ENCODE peak calls at places on chromosomes 3 and 15, in seven cellular contexts. One of them, this sample, is unnamed.

GRCh38 chr3:144162042-144162441 is 190.4 kb downstream of the DIPK2A start:
- DNase-seq in stimulated activated CD4-positive, alpha-beta T cell treated with anti-CD3 and anti-CD28 coated beads, Interleukin-12 subunit alpha, Interleukin-12 subunit beta, amount 100 ng/mL, for 48 hours: no peak
- DNase-seq in astrocyte of the spinal cord: peak; percentile 51
- DNase-seq in left cardiac atrium: no peak
- DNase-seq in SHP77: no peak
- DNase-seq in EL: peak; percentile 44
- DNase-seq in T-helper 2 cell: no peak
- DNase-seq in this sample: no peak

GRCh38 chr3:16106050-16106449 is 68.4 kb upstream of the GALNT15 start:
- DNase-seq in EL: no peak
- DNase-seq in astrocyte of the spinal cord: no peak
- DNase-seq in SHP77: no peak
- DNase-seq in left cardiac atrium: no peak
- DNase-seq in T-helper 2 cell: no peak
- DNase-seq in stimulated activated CD4-positive, alpha-beta T cell treated with anti-CD3 and anti-CD28 coated beads, Interleukin-12 subunit alpha, Interleukin-12 subunit beta, amount 100 ng/mL, for 48 hours: no peak
- DNase-seq in this sample: no peak

GRCh38 chr3:149377408-149378111 is at the start of gene TM4SF1:
- DNase-seq in T-helper 2 cell: no peak
- DNase-seq in SHP77: peak; percentile 80
- DNase-seq in EL: peak; percentile 95
- DNase-seq in astrocyte of the spinal cord: peak; percentile 90
- DNase-seq in left cardiac atrium: peak; percentile 86
- DNase-seq in stimulated activated CD4-positive, alpha-beta T cell treated with anti-CD3 and anti-CD28 coated beads, Interleukin-12 subunit alpha, Interleukin-12 subunit beta, amount 100 ng/mL, for 48 hours: no peak
- DNase-seq in this sample: no peak

GRCh38 chr3:75176886-75177285 is 487.2 kb upstream of the FRG2C start:
- DNase-seq in EL: no peak
- DNase-seq in stimulated activated CD4-positive, alpha-beta T cell treated with anti-CD3 and anti-CD28 coated beads, Interleukin-12 subunit alpha, Interleukin-12 subunit beta, amount 100 ng/mL, for 48 hours: no peak
- DNase-seq in astrocyte of the spinal cord: no peak
- DNase-seq in SHP77: no peak
- DNase-seq in left cardiac atrium: no peak
- DNase-seq in T-helper 2 cell: no peak
- DNase-seq in this sample: no peak

GRCh38 chr3:46663611-46664135 is 29.8 kb downstream of the ALS2CL start:
- DNase-seq in astrocyte of the spinal cord: no peak
- DNase-seq in EL: no peak
- DNase-seq in left cardiac atrium: peak; percentile 30
- DNase-seq in SHP77: no peak
- DNase-seq in stimulated activated CD4-positive, alpha-beta T cell treated with anti-CD3 and anti-CD28 coated beads, Interleukin-12 subunit alpha, Interleukin-12 subunit beta, amount 100 ng/mL, for 48 hours: no peak
- DNase-seq in T-helper 2 cell: no peak
- DNase-seq in this sample: no peak

GRCh38 chr15:44735482-44736260 is 657 bp upstream of the TRIM69 start:
- DNase-seq in stimulated activated CD4-positive, alpha-beta T cell treated with anti-CD3 and anti-CD28 coated beads, Interleukin-12 subunit alpha, Interleukin-12 subunit beta, amount 100 ng/mL, for 48 hours: no peak
- DNase-seq in EL: no peak
- DNase-seq in SHP77: no peak
- DNase-seq in T-helper 2 cell: no peak
- DNase-seq in astrocyte of the spinal cord: no peak
- DNase-seq in left cardiac atrium: peak; percentile 64
- DNase-seq in this sample: peak; percentile 62

GRCh38 chr3:53938645-53939044 is 47.0 kb upstream of the SELENOK start:
- DNase-seq in T-helper 2 cell: no peak
- DNase-seq in stimulated activated CD4-positive, alpha-beta T cell treated with anti-CD3 and anti-CD28 coated beads, Interleukin-12 subunit alpha, Interleukin-12 subunit beta, amount 100 ng/mL, for 48 hours: no peak
- DNase-seq in EL: peak; percentile 46
- DNase-seq in astrocyte of the spinal cord: peak; percentile 41
- DNase-seq in left cardiac atrium: no peak
- DNase-seq in SHP77: peak; percentile 52
- DNase-seq in this sample: peak; percentile 35

GRCh38 chr15:76150508-76150907 is 90.7 kb downstream of the TMEM266 start:
- DNase-seq in EL: no peak
- DNase-seq in T-helper 2 cell: no peak
- DNase-seq in SHP77: no peak
- DNase-seq in stimulated activated CD4-positive, alpha-beta T cell treated with anti-CD3 and anti-CD28 coated beads, Interleukin-12 subunit alpha, Interleukin-12 subunit beta, amount 100 ng/mL, for 48 hours: no peak
- DNase-seq in astrocyte of the spinal cord: no peak
- DNase-seq in left cardiac atrium: peak; percentile 57
- DNase-seq in this sample: no peak

This sample was measured in stimulated activated naive B cell treated with anti-CD40 and anti-IgM and Interleukin-4, amounts not matched to agents 10 μg/mL and 1 μg/mL and 100 μg/mL, for 72 hours.